ENCODE peak calls at places on chromosomes 11 and 22, in five cellular contexts. V is stomach, W is spleen, R is gastrocnemius medialis, X is heart left ventricle. O is an unnamed sample. For H3K36me3, the result is how much of the 10 kb centered on the place peaks cover.

GRCh38 chr11:59172345-59173079 is 580 bp downstream of the DTX4 start:
- DNase-seq in R (no peak), W (peak), X (no peak), V (peak), O (no peak)

GRCh38 chr11:28547395-28547794 is 439.2 kb downstream of the METTL15 start:
- DNase-seq in X (no peak), W (no peak), V (no peak), R (no peak), O (no peak)

GRCh38 chr11:17531818-17532131 is 12.4 kb downstream of the USH1C start:
- DNase-seq in R (no peak), V (no peak), X (no peak), W (no peak), O (no peak)

GRCh38 chr22:40436460-40437431 is 66.4 kb downstream of the SGSM3 start:
- DNase-seq in W (no peak), V (no peak), R (peak), X (peak), O (no peak)

GRCh38 chr11:32173435-32173834 is 82.6 kb downstream of the RCN1 start:
- DNase-seq in V (peak), R (peak), X (peak), W (no peak), O (no peak)

GRCh38 chr11:131584694-131585592 is 214.5 kb downstream of the NTM start:
- DNase-seq in X (no peak), R (no peak), V (no peak), W (no peak), O (no peak)

GRCh38 chr11:119166368-119167076 is 2.0 kb upstream of the NLRX1 start:
- DNase-seq in W (no peak), X (no peak), V (no peak), R (no peak), O (no peak)

GRCh38 chr11:122101625-122102291 is 14.3 kb downstream of the BLID start:
- DNase-seq in V (no peak), W (no peak), X (peak), R (peak), O (no peak)

GRCh38 chr11:35964846-35965245 is 21.0 kb downstream of the LDLRAD3 start:
- DNase-seq in R (no peak), W (no peak), V (no peak), X (no peak), O (no peak)

GRCh38 chr11:132858203-132858602 is 674.1 kb downstream of the OPCML start:
- DNase-seq in W (no peak), V (no peak), X (no peak), R (no peak), O (no peak)

GRCh38 chr22:20033045-20033706 is 12.3 kb downstream of the TANGO2 start:
- DNase-seq in X (peak), W (no peak), R (peak), V (peak), O (no peak)

GRCh38 chr11:128302425-128303186 is 284.8 kb downstream of the ETS1 start:
- DNase-seq in V (no peak), X (no peak), W (no peak), R (no peak), O (no peak)

GRCh38 chr11:134644489-134645456 is 232.7 kb upstream of the B3GAT1 start:
- DNase-seq in V (peak), W (peak), R (no peak), X (no peak), O (no peak)

GRCh38 chr11:10695821-10696220 is 2.3 kb upstream of the IRAG1 start:
- DNase-seq in V (no peak), X (no peak), R (no peak), W (no peak), O (no peak)

GRCh38 chr11:3675971-3676370 is 4.8 kb upstream of the CHRNA10 start:
- DNase-seq in X (no peak), V (no peak), R (no peak), W (no peak), O (no peak)

GRCh38 chr11:2575611-2576051 is 124.2 kb downstream of the KCNQ1OT1 start:
- DNase-seq in R (peak), W (peak), X (peak), V (no peak), O (no peak)

GRCh38 chr11:68891356-68891948 is 12.2 kb downstream of the MRPL21 start:
- DNase-seq in R (no peak), V (no peak), X (no peak), W (peak), O (no peak)

GRCh38 chr22:26681395-26681821 is 24.0 kb downstream of the MIAT start:
- DNase-seq in V (no peak), R (no peak), W (peak), X (no peak), O (no peak)

DNA sequence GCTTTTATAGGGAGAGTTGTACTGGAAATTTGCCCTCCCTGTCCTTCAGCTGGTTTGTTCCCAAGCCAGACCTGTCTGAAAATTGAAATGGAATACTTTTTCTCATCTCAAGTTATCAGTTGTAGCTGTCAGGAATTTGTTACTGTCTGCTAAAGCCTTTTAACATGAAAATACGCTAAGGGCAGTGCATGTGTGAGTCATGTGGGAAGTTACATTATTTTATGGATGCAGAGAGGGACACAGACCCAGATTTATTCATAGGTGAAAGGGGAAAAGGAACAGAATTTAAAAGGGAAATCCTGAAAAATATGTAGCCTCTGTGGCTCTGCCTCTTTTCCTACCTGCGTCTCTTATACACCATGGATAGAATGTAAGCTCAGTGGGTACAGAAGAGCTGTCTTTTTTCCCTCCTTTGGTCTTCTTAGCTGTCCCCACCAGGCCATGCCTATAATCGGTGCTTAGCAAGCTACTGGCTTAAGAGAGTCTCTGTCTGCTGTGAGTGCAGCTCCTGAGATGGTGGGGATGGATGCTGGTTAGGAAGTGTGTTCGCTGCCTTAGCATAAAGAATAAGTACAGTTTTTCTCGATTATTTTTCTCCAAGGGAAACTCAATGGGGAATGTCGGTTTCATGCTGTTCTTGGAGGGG is 166.8 kb downstream of the TEAD1 start:
- DNase-seq in W (no peak), V (no peak), R (no peak), X (no peak), O (no peak)
- H3K27ac ChIP-seq in W (peak), V (no peak), R (peak), X (peak), O (peak)

DNA sequence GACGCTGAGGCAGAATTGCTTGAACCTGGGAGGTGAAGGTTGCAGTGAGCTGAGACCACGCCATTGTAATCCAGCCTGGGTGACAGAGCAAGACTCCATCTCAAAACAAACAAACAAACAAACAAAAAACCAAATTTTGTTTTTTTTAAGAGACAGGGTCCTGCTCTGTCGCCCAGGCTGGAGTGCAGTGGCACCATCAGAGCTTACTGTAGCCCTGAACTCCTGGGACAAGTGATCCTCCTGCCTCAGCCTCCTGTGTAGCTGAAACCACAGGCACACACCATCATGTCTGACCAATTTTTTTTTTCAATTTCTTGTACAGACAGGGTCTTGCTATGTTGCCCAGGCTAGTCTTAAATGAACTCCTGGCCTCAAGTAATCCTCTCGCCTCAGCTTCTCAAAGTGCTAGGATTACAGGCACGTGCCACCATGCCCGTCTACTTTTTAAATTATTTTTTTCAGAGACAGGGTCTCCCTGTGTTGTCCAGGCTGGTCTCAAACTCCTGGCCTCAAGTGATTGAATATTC is 13.2 kb upstream of the PPM1F start:
- DNase-seq in W (no peak), X (no peak), V (no peak), R (no peak), O (no peak)
- H3K36me3 ChIP-seq in W (half or more), X (under half), V (half or more), R (half or more), O (half or more)

GRCh38 chr11:67256477-67256876 is 9.8 kb upstream of the GRK2 start:
- DNase-seq in W (no peak), V (no peak), R (no peak), X (no peak), O (no peak)
- TF ChIP-seq POLR2A in W (no peak), V (no peak), R (no peak), X (no peak), O (no peak)

DNA sequence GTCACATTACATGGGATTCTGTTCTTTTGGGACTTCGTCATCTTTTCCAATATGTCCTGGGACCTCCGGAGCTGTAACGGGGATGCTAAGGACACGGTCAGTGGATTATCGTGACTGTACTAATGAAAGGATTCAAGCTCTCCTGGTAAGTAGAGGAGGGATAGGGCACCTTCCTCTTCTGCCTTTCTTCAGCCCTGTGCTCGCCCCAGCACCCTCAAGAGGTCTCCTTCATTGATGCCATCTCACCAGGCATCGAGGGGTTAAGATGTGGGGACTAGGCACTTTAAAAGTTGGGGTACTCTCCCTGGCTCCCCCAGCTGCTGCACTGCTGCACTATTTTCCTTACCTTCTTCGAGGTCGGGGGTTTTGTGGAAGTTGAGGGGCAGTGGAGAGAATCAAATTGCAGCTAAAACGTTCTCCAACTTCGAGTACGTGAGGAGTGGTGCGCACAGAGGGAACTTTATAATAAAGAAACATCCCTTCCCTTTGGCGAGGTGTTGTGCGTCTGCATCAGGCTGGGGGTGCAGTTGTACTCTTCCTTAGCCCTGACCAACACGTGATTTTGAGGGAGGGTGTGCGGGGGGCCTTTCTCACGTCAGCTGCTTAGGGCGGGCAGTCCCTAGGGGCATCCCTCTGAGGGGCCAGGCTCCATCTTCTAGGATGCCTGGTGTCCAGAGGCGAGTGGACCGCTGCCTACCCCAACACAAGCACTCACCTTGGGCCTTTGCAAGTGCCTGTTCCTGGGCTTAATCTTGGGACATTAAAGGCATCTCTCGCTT is 96.1 kb downstream of the GRAMD1B start:
- DNase-seq in R (no peak), W (no peak), V (no peak), X (no peak), O (no peak)
- H3K27ac ChIP-seq in R (no peak), W (no peak), V (no peak), X (peak), O (no peak)

DNA sequence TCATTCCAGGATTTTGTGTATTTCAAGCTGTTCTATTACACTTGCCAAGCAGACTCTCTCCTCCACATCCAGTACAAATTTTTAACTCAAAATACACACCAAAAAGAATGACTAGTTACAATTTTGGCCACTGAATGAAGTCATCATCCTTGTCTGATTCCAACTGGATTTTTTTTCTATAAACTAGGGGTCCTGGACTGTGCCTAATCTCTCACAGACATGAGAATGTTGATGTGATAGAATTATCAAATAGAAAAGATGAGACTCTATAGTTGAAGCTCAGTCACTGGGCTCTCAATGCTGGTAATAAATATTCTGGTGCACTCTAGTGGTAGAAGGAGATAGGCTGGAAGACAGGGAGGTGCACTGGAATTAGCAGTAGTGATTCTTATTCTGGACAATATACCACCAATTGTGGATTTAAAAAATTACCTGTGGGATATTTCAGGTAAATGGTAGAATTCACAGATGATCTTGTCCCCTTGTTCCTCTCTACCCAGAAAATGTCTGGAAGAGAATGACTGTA is 85.7 kb downstream of the FANCF start:
- DNase-seq in R (no peak), W (no peak), V (no peak), X (no peak), O (no peak)
- H3K36me3 ChIP-seq in R (under half), W (under half), V (under half), X (under half), O (under half)

DNA sequence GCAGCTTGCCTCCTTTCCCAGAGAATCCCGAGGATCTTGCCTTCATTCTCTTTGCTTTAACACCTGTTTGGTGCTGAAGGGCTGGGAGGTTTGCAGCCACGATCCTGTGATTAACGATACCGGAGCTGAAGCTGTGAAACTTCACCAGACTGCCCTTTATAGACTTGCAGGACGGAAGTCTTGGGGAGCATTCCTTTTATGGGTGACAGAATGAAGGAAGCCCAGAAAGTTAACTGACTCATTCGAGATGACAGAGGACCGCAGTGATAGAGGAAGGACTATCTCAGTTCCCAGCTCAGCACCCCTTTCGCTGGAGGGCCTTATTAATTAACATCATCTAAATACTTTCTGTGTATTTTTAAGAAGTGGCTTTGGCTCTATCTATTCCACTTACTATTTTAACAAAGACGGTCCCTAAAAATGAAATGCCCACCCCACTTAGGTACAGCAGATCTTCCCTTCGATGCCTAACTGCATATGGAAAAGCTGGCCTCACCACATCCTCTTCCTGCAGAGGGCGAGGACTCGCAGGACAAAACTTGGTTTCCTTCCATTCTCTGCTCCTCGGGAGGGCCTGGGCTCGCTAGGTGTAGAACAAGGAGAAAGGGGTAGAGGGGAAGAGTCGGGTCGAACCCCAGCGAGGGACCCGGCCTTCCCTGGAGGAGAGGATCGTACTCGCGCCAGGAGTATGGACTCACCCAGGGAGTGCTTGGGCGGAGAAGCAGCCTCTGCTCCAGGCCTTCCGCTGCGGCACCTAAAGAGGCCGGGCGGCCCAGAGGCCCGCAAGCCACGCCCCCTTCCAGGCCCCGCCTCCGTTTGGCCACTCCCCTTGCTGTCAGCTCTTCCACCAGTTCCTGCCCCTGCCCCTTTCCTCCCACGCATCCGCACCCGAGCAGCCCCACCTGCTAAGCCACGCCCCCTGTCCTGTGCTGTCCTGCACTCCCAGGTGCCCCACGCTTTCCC is 30.7 kb upstream of the USP47 start:
- DNase-seq in V (no peak), X (no peak), R (no peak), W (no peak), O (no peak)
- TF ChIP-seq POLR2A in V (no peak), X (no peak), R (no peak), W (no peak), O (no peak)

DNA sequence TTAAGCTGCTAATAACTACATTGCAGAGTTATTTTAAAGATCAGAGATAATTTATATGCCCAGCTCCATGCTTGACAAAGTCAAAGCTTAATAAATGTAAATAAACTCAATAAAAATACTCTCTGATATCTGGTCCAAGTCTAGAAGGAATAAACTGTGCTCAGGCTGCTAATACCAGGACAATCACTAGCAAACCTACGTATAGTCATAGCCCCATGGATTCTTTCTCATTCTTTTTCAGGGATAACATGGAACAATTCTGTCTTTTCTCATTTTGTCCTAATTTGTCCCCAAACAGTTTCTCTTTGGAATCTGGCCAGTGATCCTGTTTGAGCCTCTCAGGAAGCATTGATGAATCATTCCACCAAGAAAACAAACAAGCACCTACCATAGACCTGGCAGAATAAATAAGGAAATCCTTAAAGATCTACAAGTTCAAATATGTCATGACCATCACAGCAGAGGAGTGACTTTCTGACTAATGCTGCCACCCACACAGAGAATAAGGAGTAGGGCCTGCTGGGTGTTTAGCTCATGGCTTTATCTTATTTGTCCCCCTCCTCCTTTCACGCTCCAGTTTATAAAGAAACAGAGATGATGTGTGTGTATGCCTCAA is 14.1 kb upstream of the B3GNT6 start:
- DNase-seq in W (no peak), X (no peak), R (no peak), V (no peak), O (no peak)
- H3K27ac ChIP-seq in W (no peak), X (no peak), R (no peak), V (no peak), O (no peak)

O was measured in esophagus squamous epithelium.